ENCODE peak calls at places on chromosomes 5 and 9, in nine cellular contexts. I is natural killer cell treated with Interleukin-12 subunit alpha and Interleukin-12 subunit beta and Interleukin-15 and Interleukin-18, amount 100 ng/mL, for 72 hours; J is kidney epithelial cell; O is stimulated activated CD8-positive, alpha-beta memory T cell treated with anti-CD3 and anti-CD28 coated beads, Interleukin-4, amount 100 ng/mL, for 24 hours; G is T-helper 17 cell; W is HAP-1; F is EL; B is tibial artery; M is activated T-helper 9 cell treated with anti-CD3 and anti-CD28 coated beads, Interleukin-2, amount 50 U/mL, for 16 hours. Q is an unnamed sample.

GRCh38 chr9:7592321-7593319 is 207.0 kb downstream of the DMAC1 start:
- DNase-seq in I (no peak), F (no peak), J (no peak), G (no peak), M (no peak), W (no peak), B (no peak), O (no peak), Q (peak; percentile 19)

GRCh38 chr5:77590347-77590746 is 48.2 kb downstream of the OTP start:
- DNase-seq in O (no peak), W (no peak), J (no peak), I (no peak), F (no peak), G (no peak), M (no peak), B (no peak), Q (no peak)

GRCh38 chr5:100634937-100635336 is 99.8 kb downstream of the FAM174A start:
- DNase-seq in F (no peak), O (no peak), W (peak; percentile 23), I (no peak), J (no peak), B (no peak), M (no peak), G (no peak), Q (no peak)

GRCh38 chr5:68251804-68252648 is 36.5 kb downstream of the PIK3R1 start:
- DNase-seq in G (no peak), J (no peak), O (no peak), F (peak; percentile 18), M (no peak), W (no peak), B (peak; percentile 84), I (no peak), Q (no peak)

GRCh38 chr9:35650341-35651158 is at the start of gene SIT1:
- DNase-seq in J (no peak), M (no peak), I (no peak), G (no peak), F (no peak), W (no peak), O (no peak), B (no peak), Q (no peak)

GRCh38 chr9:129946596-129946995 is 96.4 kb downstream of the FNBP1 start:
- DNase-seq in W (no peak), J (no peak), O (no peak), B (no peak), F (no peak), M (no peak), G (no peak), I (no peak), Q (no peak)

GRCh38 chr5:172918421-172919371 is 40.5 kb upstream of the RPL26L1 start:
- DNase-seq in M (no peak), I (no peak), G (no peak), J (no peak), B (no peak), F (no peak), W (no peak), O (peak; percentile 28), Q (no peak)

GRCh38 chr5:66738136-66738535 is 141.9 kb downstream of the MAST4 start:
- DNase-seq in B (no peak), G (no peak), M (no peak), F (no peak), O (no peak), J (no peak), I (no peak), W (no peak), Q (no peak)

GRCh38 chr5:128649183-128649582 is 111.1 kb upstream of the FBN2 start:
- DNase-seq in M (no peak), B (no peak), G (no peak), F (peak; percentile 68), W (no peak), O (no peak), I (no peak), J (no peak), Q (peak; percentile 54)